ENCODE peak calls at places on chromosomes 12 and 14, in four cellular contexts. F, D, R and M are unnamed samples.

GRCh38 chr12:92899388-92900001 is 29.6 kb downstream of the EEA1 start:
- DNase-seq in F (peak), D (no peak), R (peak), M (peak)

GRCh38 chr14:86575141-86575540 is 1045.2 kb downstream of the FLRT2 start:
- DNase-seq in F (no peak), D (no peak), R (no peak), M (no peak)

GRCh38 chr12:100375023-100375737 is 18.3 kb downstream of the SLC17A8 start:
- DNase-seq in F (peak), D (no peak), R (no peak), M (no peak)

GRCh38 chr12:45543887-45544286 is 185.6 kb upstream of the ARID2 start:
- DNase-seq in F (peak), D (peak), R (peak), M (peak)

GRCh38 chr12:94175763-94176660 is 27.6 kb downstream of the PLXNC1 start:
- DNase-seq in F (peak), D (no peak), R (peak), M (no peak)

GRCh38 chr14:106318700-106319099 is 792.3 kb downstream of the TMEM121 start:
- DNase-seq in F (no peak), D (peak), R (no peak), M (no peak)

GRCh38 chr12:51082561-51083139 is 746 bp downstream of the CSRNP2 start:
- DNase-seq in F (peak), D (peak), R (peak), M (no peak)

GRCh38 chr14:23481362-23481970 is 12.0 kb downstream of the NGDN start:
- DNase-seq in F (peak), D (no peak), R (peak), M (no peak)

GRCh38 chr12:68352067-68352466 is 19.9 kb upstream of the MDM1 start:
- DNase-seq in F (no peak), D (no peak), R (peak), M (no peak)

GRCh38 chr12:115911360-115911759 is 366.1 kb downstream of the MED13L start:
- DNase-seq in F (no peak), D (no peak), R (no peak), M (no peak)

GRCh38 chr12:127287256-127287655 is 979.7 kb upstream of the TMEM132C start:
- DNase-seq in F (no peak), D (no peak), R (no peak), M (no peak)

GRCh38 chr14:86541969-86542368 is 1012.0 kb downstream of the FLRT2 start:
- DNase-seq in F (no peak), D (no peak), R (no peak), M (no peak)

GRCh38 chr14:67579636-67580035 is 20.4 kb downstream of the PIGH start:
- DNase-seq in F (no peak), D (no peak), R (no peak), M (no peak)

GRCh38 chr12:2488596-2488995 is 306.2 kb upstream of the FKBP4 start:
- DNase-seq in F (no peak), D (no peak), R (no peak), M (no peak)

GRCh38 chr14:75831971-75832370 is 149.8 kb downstream of the TGFB3 start:
- DNase-seq in F (peak), D (no peak), R (peak), M (no peak)

GRCh38 chr12:46110220-46110700 is 119.9 kb upstream of the SCAF11 start:
- DNase-seq in F (no peak), D (no peak), R (peak), M (peak)

GRCh38 chr14:91867316-91867988 is at the start of gene TC2N:
- DNase-seq in F (no peak), D (peak), R (no peak), M (no peak)

GRCh38 chr14:79842270-79842669 is 369.0 kb downstream of the DIO2 start:
- DNase-seq in F (peak), D (no peak), R (peak), M (peak)

DNA sequence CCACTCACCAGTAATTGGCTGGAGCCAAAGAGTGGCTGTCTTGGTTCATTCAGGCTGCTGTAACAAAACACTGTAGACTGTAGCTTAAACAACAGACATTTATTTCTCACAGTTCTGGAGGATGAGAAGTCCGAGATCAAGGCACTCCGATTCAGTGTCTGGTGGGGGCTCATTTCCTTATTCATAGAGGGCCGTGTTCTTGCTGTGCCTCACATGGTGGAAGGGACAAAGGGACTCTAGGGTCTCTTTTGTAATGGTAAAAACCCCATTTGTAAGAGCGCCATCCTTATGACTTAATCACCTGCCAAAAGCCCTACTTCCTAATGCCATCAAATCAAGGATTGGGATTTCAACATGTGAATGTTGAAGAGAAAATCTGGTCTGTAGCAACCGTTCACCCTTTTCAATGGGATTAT is 34.7 kb upstream of the CDKN3 start:
- DNase-seq in F (no peak), D (no peak), R (no peak), M (no peak)
- H3K4me3 ChIP-seq in F (no peak), D (no peak), R (no peak), M (no peak)

GRCh38 chr12:128797119-128798118 is 26.3 kb downstream of the SLC15A4 start:
- DNase-seq in F (no peak), D (no peak), R (peak), M (no peak)
- H3K4me3 ChIP-seq in F (no peak), D (no peak), R (no peak), M (no peak)

GRCh38 chr14:64706119-64706465 is 1.9 kb downstream of the PLEKHG3 start:
- DNase-seq in F (no peak), D (no peak), R (no peak), M (no peak)
- H3K4me3 ChIP-seq in F (no peak), D (peak), R (peak), M (peak)

DNA sequence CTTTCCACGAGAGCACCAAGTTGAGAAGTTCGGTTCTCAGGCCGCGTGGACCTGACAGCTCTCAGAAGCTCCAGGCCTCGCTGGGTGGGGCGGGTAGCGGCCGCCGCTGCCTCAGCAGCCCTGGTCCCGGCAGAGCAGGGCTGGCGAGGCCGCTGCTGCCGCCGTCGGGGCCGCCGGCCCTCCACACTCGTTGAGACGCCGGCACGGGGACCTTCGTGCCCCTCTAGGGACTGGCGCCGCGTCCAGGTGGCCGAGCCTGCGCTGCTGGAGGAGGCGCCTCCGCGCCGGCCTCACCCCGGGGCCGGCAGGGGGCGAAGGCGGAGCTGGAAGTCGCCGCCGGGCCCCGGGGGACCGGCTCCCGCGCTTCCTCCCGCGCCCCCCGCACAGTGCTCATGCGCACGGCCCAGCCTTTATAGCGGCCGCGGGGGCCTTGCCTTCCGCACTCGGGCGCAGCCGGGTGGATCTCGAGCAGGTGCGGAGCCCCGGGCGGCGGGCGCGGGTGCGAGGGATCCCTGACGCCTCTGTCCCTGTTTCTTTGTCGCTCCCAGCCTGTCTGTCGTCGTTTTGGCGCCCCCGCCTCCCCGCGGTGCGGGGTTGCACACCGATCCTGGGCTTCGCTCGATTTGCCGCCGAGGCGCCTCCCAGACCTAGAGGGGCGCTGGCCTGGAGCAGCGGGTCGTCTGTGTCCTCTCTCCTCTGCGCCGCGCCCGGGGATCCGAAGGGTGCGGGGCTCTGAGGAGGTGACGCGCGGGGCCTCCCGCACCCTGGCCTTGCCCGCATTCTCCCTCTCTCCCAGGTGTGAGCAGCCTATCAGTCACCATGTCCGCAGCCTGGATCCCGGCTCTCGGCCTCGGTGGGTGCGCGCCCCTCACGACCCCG is at the start of gene COCH:
- DNase-seq in F (peak), D (peak), R (no peak), M (no peak)
- H3K4me3 ChIP-seq in F (peak), D (peak), R (peak), M (peak)

DNA sequence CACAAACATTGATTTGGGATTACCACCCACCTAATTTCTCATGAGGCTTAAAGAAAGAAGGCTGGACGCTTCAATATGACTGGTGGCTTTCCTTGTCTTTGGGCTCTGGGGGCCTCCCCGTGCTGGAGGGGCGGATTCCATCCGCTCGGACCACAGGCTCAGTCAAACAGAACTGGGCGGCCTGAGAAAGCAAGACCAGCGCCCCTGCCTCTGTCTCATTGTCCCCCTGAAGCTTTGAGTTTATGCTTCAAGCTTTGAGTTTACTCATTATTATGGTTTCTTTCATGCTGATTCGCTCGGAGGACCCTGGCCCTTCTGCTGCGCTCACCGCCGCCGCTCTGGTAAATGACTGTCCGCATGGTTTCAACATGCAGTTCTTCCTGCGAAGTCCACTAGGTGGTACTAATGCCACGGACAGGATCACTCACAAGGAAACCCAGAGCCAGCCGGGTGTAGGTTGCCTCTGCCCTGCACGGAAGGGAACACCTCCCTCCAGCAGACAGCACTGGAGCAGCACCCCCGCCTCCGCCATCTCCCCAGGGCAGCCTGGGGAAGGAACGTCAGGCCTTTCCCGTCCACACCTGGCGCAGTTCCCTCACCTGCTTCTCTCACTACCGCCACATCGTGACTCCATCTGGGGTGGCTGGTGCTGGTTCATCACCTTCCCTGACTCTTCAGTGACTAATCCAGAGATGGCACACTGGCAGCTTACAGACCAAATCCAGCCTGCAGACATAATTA is 13.2 kb upstream of the TIGAR start:
- DNase-seq in F (peak), D (no peak), R (peak), M (peak)
- H3K4me3 ChIP-seq in F (no peak), D (no peak), R (no peak), M (no peak)

GRCh38 chr12:65881348-65881961 is 57.2 kb downstream of the HMGA2 start:
- DNase-seq in F (peak), D (no peak), R (peak), M (no peak)
- H3K4me3 ChIP-seq in F (peak), D (no peak), R (no peak), M (no peak)

DNA sequence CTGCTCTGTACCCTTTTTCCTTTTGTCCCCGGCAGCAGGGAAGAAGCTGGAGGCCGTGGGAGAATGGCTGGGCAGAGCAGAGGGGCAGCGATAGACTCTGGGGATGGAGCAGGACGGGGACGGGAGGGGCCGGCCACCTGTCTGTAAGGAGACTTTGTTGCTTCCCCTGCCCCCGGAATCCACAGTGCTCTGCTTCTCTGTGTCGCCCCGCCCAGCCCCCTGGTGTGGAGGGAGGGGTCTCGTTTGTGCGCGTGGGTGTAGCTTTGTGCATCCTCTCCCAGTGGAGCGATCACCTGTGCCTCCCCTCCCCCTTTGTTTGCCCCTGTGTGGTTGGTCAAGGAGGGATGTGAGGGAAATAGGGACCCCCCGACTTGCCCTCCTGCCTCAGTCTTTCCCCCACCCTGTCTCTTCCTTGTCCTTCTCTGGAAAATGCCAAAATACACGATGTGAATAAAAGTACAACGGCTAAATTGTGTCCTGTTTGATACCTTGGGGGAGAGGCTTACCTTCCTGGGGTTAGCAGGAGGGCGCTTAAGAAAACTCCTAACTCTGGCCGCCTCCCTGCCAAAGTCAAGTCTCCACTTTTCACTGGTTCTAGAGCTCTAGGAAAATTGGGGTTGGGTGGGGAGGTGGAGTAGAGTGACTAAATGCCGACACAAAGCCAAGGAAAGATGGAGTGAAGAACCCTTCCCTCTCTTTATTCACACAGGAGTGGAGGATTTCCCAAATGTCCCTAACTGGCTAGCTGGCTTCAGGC is 990 bp upstream of the TPI1 start:
- DNase-seq in F (no peak), D (no peak), R (no peak), M (peak)
- H3K4me3 ChIP-seq in F (peak), D (peak), R (no peak), M (peak)

GRCh38 chr12:29556363-29556762 is 58.9 kb upstream of the OVCH1 start:
- DNase-seq in F (no peak), D (no peak), R (no peak), M (no peak)
- H3K4me3 ChIP-seq in F (no peak), D (no peak), R (no peak), M (no peak)

DNA sequence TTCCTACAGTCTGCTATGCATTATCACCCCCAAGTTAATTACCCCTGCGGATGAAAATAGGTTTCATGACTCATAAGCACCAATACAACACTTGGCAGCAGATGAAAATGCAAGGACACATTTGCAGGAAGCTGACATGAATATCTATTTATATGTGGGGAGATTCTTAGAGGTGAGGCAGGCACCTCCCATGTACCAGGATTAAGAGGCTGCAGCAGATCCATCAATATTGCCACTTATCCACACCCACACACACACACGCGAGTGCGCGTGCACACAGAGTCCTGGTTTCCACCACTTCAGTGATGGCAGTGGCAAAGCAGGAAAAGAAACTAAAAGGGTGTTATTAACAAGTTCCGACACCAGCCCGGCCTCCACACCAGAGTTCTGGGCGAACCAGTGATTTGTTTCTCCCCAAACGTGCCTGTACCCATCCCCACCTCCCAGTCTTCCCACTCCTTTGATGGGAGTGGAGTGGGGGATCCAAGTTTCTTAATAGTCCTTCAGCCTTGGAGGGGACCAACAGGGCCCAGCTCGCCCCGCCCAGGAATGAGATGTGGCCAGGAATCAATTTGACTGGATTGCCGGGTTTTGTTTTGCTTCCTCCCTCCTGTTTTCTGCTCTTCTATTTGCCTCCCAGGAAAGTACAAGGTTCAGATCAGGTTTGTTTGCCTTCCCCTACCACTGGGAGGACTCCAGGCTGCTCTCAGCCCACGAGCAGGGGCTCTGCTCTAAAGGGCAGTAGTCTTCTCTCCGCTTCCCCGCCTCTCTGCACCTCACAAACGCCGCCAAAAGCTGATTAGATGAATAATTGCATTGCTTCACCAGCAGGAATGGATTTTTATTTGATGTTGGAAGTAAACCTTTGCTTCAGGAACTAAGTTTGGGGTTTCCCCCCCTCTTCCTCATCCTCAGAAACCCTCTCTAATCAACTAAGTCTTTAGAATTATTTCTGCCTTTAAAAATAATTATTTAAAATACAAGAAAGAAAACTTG is 5.2 kb downstream of the IRF2BPL start:
- DNase-seq in F (peak), D (no peak), R (peak), M (peak)
- H3K4me3 ChIP-seq in F (peak), D (no peak), R (peak), M (peak)